ENCODE peak calls at places on chromosomes 12 and 14, in six cellular contexts. F is Calu3, P is H4, Q is NCI-H1092, O is mucosa of descending colon, S is body of pancreas. G is an unnamed sample.

GRCh38 chr12:34390846-34391700 is 368.8 kb downstream of the ALG10 start:
- DNase-seq in F (no peak), P (no peak), Q (no peak), O (peak), S (no peak), G (no peak)

GRCh38 chr12:52182456-52182855 is 9.4 kb downstream of the KRT80 start:
- DNase-seq in F (no peak), P (no peak), Q (peak), O (no peak), S (no peak), G (peak)

GRCh38 chr12:120125792-120126634 is 9.5 kb upstream of the RAB35 start:
- DNase-seq in F (no peak), P (no peak), Q (no peak), O (no peak), S (no peak), G (no peak)

GRCh38 chr14:93023039-93023438 is 92.7 kb downstream of the ITPK1 start:
- DNase-seq in F (no peak), P (no peak), Q (no peak), O (no peak), S (no peak), G (no peak)

GRCh38 chr12:112126000-112126431 is 656 bp downstream of the TRAFD1 start:
- DNase-seq in F (no peak), P (no peak), Q (no peak), O (no peak), S (no peak), G (no peak)

GRCh38 chr12:20520572-20520971 is 152.2 kb downstream of the PDE3A start:
- DNase-seq in F (no peak), P (no peak), Q (no peak), O (no peak), S (no peak), G (no peak)

GRCh38 chr12:108616941-108617858 is 16.5 kb downstream of the SELPLG start:
- DNase-seq in F (no peak), P (no peak), Q (no peak), O (no peak), S (no peak), G (no peak)

GRCh38 chr12:106631150-106631549 is 48.3 kb downstream of the RFX4 start:
- DNase-seq in F (no peak), P (no peak), Q (no peak), O (no peak), S (no peak), G (no peak)

GRCh38 chr14:101077511-101078074 is 174.1 kb upstream of the RTL1 start:
- DNase-seq in F (no peak), P (no peak), Q (peak), O (no peak), S (no peak), G (no peak)

GRCh38 chr12:34395056-34396005 is 373.0 kb downstream of the ALG10 start:
- DNase-seq in F (no peak), P (no peak), Q (no peak), O (peak), S (peak), G (no peak)

GRCh38 chr12:121794532-121795028 is 1.1 kb upstream of the RHOF start:
- DNase-seq in F (no peak), P (no peak), Q (no peak), O (peak), S (peak), G (no peak)

GRCh38 chr12:32854716-32855115 is 41.9 kb downstream of the PKP2 start:
- DNase-seq in F (no peak), P (no peak), Q (no peak), O (no peak), S (no peak), G (no peak)

GRCh38 chr14:74611672-74612345 is at the start of gene LTBP2:
- DNase-seq in F (peak), P (no peak), Q (no peak), O (no peak), S (no peak), G (no peak)

GRCh38 chr12:54009171-54010052 is 627 bp downstream of the HOXC8 start:
- DNase-seq in F (peak), P (no peak), Q (no peak), O (no peak), S (no peak), G (no peak)

GRCh38 chr12:8145754-8146415 is 10.9 kb upstream of the ZNF705A start:
- DNase-seq in F (no peak), P (peak), Q (no peak), O (peak), S (peak), G (no peak)

GRCh38 chr14:75604979-75605825 is 26.8 kb downstream of the FLVCR2 start:
- DNase-seq in F (no peak), P (no peak), Q (no peak), O (no peak), S (no peak), G (no peak)

GRCh38 chr14:60653388-60653690 is 4.1 kb upstream of the SIX1 start:
- DNase-seq in F (no peak), P (no peak), Q (no peak), O (no peak), S (no peak), G (no peak)

GRCh38 chr12:81819991-81820633 is 61.0 kb upstream of the PPFIA2 start:
- DNase-seq in F (no peak), P (peak), Q (no peak), O (no peak), S (no peak), G (no peak)

GRCh38 chr14:94153750-94154350 is 20.3 kb upstream of the PPP4R4 start:
- DNase-seq in F (no peak), P (no peak), Q (no peak), O (no peak), S (no peak), G (no peak)

GRCh38 chr14:22002860-22003284 is 329.3 kb upstream of the OR4E1 start:
- DNase-seq in F (peak), P (peak), Q (no peak), O (peak), S (no peak), G (no peak)

GRCh38 chr12:51871918-51872688 is 15.8 kb upstream of the ANKRD33 start:
- DNase-seq in F (no peak), P (no peak), Q (no peak), O (no peak), S (no peak), G (no peak)

GRCh38 chr12:65695077-65695865 is 129.0 kb upstream of the HMGA2 start:
- DNase-seq in F (peak), P (peak), Q (no peak), O (peak), S (peak), G (no peak)

GRCh38 chr12:52581481-52581880 is 7.8 kb upstream of the KRT74 start:
- DNase-seq in F (no peak), P (no peak), Q (no peak), O (no peak), S (no peak), G (no peak)

GRCh38 chr14:95313707-95314106 is 6.0 kb downstream of the CLMN start:
- DNase-seq in F (peak), P (peak), Q (no peak), O (peak), S (peak), G (no peak)

GRCh38 chr14:61491876-61492440 is 170.6 kb downstream of the PRKCH start:
- DNase-seq in F (no peak), P (no peak), Q (no peak), O (no peak), S (no peak), G (no peak)

GRCh38 chr14:69963966-69964365 is 84.8 kb downstream of the SMOC1 start:
- DNase-seq in F (no peak), P (no peak), Q (no peak), O (no peak), S (no peak), G (no peak)

GRCh38 chr12:49190317-49190716 is 1.4 kb upstream of the TUBA1A start:
- DNase-seq in F (no peak), P (no peak), Q (peak), O (no peak), S (no peak), G (no peak)

GRCh38 chr12:132084681-132085635 is 59.2 kb downstream of the DDX51 start:
- DNase-seq in F (peak), P (peak), Q (peak), O (peak), S (peak), G (no peak)

GRCh38 chr14:36477266-36477665 is 42.8 kb downstream of the NKX2-1 start:
- DNase-seq in F (no peak), P (peak), Q (no peak), O (no peak), S (no peak), G (no peak)

GRCh38 chr12:2283910-2284309 is 231.1 kb downstream of the CACNA1C start:
- DNase-seq in F (no peak), P (peak), Q (no peak), O (no peak), S (no peak), G (no peak)

GRCh38 chr12:130804216-130804615 is 34.8 kb downstream of the STX2 start:
- DNase-seq in F (no peak), P (no peak), Q (no peak), O (no peak), S (no peak), G (no peak)

GRCh38 chr12:57688931-57689330 is 5.0 kb upstream of the OS9 start:
- DNase-seq in F (no peak), P (no peak), Q (no peak), O (no peak), S (no peak), G (no peak)

GRCh38 chr12:111409403-111410228 is 3.9 kb downstream of the SH2B3 start:
- DNase-seq in F (peak), P (peak), Q (no peak), O (peak), S (peak), G (no peak)

GRCh38 chr12:1439201-1439600 is 155.2 kb downstream of the FBXL14 start:
- DNase-seq in F (no peak), P (no peak), Q (no peak), O (no peak), S (no peak), G (no peak)

GRCh38 chr12:51048601-51049369 is 658 bp downstream of the LETMD1 start:
- DNase-seq in F (no peak), P (no peak), Q (no peak), O (no peak), S (no peak), G (no peak)

GRCh38 chr14:73759183-73759713 is 45.1 kb upstream of the PNMA1 start:
- DNase-seq in F (peak), P (no peak), Q (peak), O (peak), S (peak), G (no peak)

GRCh38 chr14:58712357-58712756 is 74.6 kb downstream of the DACT1 start:
- DNase-seq in F (no peak), P (peak), Q (no peak), O (no peak), S (no peak), G (no peak)

GRCh38 chr14:68535404-68536024 is 257.4 kb downstream of the ZFP36L1 start:
- DNase-seq in F (no peak), P (no peak), Q (no peak), O (no peak), S (no peak), G (no peak)